ENCODE peak calls at places on chromosomes 1 and 21, in eight cellular contexts. One of them, this sample, is unnamed.

GRCh38 chr1:29798699-29799566 is 562.6 kb downstream of the PTPRU start:
- DNase-seq in neural progenitor cell: no peak
- DNase-seq in dorsolateral prefrontal cortex: no peak
- DNase-seq in breast epithelium: no peak
- DNase-seq in GM12865: no peak
- DNase-seq in tibial nerve: no peak
- DNase-seq in upper lobe of right lung: no peak
- DNase-seq in Calu3: no peak
- DNase-seq in this sample: no peak

GRCh38 chr1:163744488-163744887 is 422.7 kb downstream of the NUF2 start:
- DNase-seq in breast epithelium: no peak
- DNase-seq in neural progenitor cell: no peak
- DNase-seq in tibial nerve: no peak
- DNase-seq in Calu3: no peak
- DNase-seq in dorsolateral prefrontal cortex: no peak
- DNase-seq in GM12865: no peak
- DNase-seq in upper lobe of right lung: no peak
- DNase-seq in this sample: no peak

GRCh38 chr1:42006836-42007235 is 88.1 kb upstream of the HIVEP3 start:
- DNase-seq in neural progenitor cell: no peak
- DNase-seq in dorsolateral prefrontal cortex: no peak
- DNase-seq in tibial nerve: no peak
- DNase-seq in GM12865: no peak
- DNase-seq in breast epithelium: no peak
- DNase-seq in upper lobe of right lung: no peak
- DNase-seq in Calu3: no peak
- DNase-seq in this sample: no peak

GRCh38 chr1:206449566-206449965 is 20.7 kb upstream of the IKBKE start:
- DNase-seq in tibial nerve: no peak
- DNase-seq in breast epithelium: no peak
- DNase-seq in Calu3: no peak
- DNase-seq in dorsolateral prefrontal cortex: no peak
- DNase-seq in upper lobe of right lung: no peak
- DNase-seq in neural progenitor cell: no peak
- DNase-seq in GM12865: no peak
- DNase-seq in this sample: no peak

GRCh38 chr1:15282038-15282437 is 35.0 kb downstream of the FHAD1 start:
- DNase-seq in dorsolateral prefrontal cortex: no peak
- DNase-seq in upper lobe of right lung: no peak
- DNase-seq in breast epithelium: no peak
- DNase-seq in tibial nerve: no peak
- DNase-seq in GM12865: no peak
- DNase-seq in neural progenitor cell: no peak
- DNase-seq in Calu3: no peak
- DNase-seq in this sample: no peak

GRCh38 chr1:54996359-54996868 is 2.3 kb upstream of the BSND start:
- DNase-seq in Calu3: peak; percentile 88
- DNase-seq in tibial nerve: peak; percentile 21
- DNase-seq in GM12865: peak; percentile 85
- DNase-seq in neural progenitor cell: peak; percentile 89
- DNase-seq in upper lobe of right lung: peak; percentile 89
- DNase-seq in breast epithelium: peak; percentile 70
- DNase-seq in dorsolateral prefrontal cortex: peak; percentile 35
- DNase-seq in this sample: peak; percentile 85

GRCh38 chr21:27477321-27477720 is 510.4 kb upstream of the ADAMTS5 start:
- DNase-seq in neural progenitor cell: no peak
- DNase-seq in dorsolateral prefrontal cortex: no peak
- DNase-seq in GM12865: no peak
- DNase-seq in Calu3: no peak
- DNase-seq in upper lobe of right lung: no peak
- DNase-seq in breast epithelium: no peak
- DNase-seq in tibial nerve: no peak
- DNase-seq in this sample: no peak

GRCh38 chr1:70675737-70676156 is 264.7 kb downstream of the CTH start:
- DNase-seq in GM12865: peak; percentile 29
- DNase-seq in neural progenitor cell: peak; percentile 53
- DNase-seq in tibial nerve: no peak
- DNase-seq in upper lobe of right lung: no peak
- DNase-seq in breast epithelium: no peak
- DNase-seq in dorsolateral prefrontal cortex: no peak
- DNase-seq in Calu3: no peak
- DNase-seq in this sample: peak; percentile 37

GRCh38 chr1:22773981-22774471 is 63.4 kb downstream of the EPHB2 start:
- DNase-seq in Calu3: no peak
- DNase-seq in upper lobe of right lung: no peak
- DNase-seq in breast epithelium: no peak
- DNase-seq in GM12865: no peak
- DNase-seq in dorsolateral prefrontal cortex: peak; percentile 43
- DNase-seq in tibial nerve: peak; percentile 59
- DNase-seq in neural progenitor cell: no peak
- DNase-seq in this sample: no peak

DNA sequence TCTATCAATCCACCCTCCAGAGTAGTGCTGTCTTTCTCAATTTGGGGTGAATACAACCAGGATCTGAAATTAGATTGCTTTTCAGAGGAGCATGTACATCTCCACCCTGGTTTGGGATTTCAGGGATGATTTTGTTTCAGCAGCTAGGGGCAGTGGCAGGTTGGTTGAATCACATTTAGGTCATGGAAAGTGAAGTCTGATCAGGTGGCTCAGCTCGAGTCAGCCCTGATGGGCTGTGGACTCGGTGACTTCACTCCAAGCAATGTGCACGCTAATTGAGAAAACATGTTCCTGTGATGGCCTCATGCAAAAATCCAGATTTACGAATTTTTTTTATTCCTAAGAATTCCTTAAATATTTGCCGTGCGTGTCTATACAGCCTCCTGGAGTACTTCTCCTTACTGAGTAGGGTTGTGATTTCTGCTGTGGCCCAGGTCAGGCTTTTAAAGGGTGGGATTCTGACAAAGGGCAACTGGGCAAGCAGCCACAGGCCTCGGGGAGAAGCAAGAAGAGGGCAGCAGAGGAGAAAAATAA is 7.5 kb downstream of the NGF start:
- DNase-seq in GM12865: no peak
- DNase-seq in neural progenitor cell: no peak
- DNase-seq in Calu3: no peak
- DNase-seq in dorsolateral prefrontal cortex: no peak
- DNase-seq in upper lobe of right lung: no peak
- DNase-seq in tibial nerve: no peak
- DNase-seq in breast epithelium: no peak
- DNase-seq in this sample: no peak
- TF ChIP-seq CTCF in GM12865: no peak
- TF ChIP-seq CTCF in neural progenitor cell: no peak
- TF ChIP-seq CTCF in Calu3: no peak
- TF ChIP-seq CTCF in dorsolateral prefrontal cortex: no peak
- TF ChIP-seq CTCF in upper lobe of right lung: no peak
- TF ChIP-seq CTCF in tibial nerve: peak; percentile 24
- TF ChIP-seq CTCF in breast epithelium: no peak
- TF ChIP-seq CTCF in this sample: no peak

DNA sequence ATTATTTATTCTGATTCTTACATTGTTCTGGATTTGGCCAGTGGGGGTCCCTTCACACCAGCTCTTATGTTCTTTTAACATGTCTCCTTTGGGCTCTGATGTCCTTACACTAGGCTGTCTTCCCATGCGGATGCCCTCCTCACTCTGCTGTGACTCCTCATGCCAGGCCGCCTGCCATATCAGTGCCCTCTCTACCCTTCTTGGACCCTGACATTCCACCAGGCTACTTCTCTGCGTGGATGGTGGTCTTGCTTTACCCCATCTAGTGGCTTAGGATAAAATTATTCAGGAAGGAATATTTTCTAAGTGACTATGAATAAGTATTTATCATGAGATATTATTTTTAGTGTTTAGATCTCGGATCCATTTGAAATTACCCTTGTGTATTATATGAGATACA is 21.2 kb downstream of the ATF6 start:
- DNase-seq in upper lobe of right lung: no peak
- DNase-seq in tibial nerve: no peak
- DNase-seq in GM12865: no peak
- DNase-seq in breast epithelium: no peak
- DNase-seq in Calu3: no peak
- DNase-seq in dorsolateral prefrontal cortex: no peak
- DNase-seq in neural progenitor cell: no peak
- DNase-seq in this sample: no peak
- TF ChIP-seq CTCF in upper lobe of right lung: no peak
- TF ChIP-seq CTCF in tibial nerve: no peak
- TF ChIP-seq CTCF in GM12865: no peak
- TF ChIP-seq CTCF in breast epithelium: no peak
- TF ChIP-seq CTCF in Calu3: peak; percentile 26
- TF ChIP-seq CTCF in dorsolateral prefrontal cortex: no peak
- TF ChIP-seq CTCF in neural progenitor cell: peak; percentile 17
- TF ChIP-seq CTCF in this sample: no peak

DNA sequence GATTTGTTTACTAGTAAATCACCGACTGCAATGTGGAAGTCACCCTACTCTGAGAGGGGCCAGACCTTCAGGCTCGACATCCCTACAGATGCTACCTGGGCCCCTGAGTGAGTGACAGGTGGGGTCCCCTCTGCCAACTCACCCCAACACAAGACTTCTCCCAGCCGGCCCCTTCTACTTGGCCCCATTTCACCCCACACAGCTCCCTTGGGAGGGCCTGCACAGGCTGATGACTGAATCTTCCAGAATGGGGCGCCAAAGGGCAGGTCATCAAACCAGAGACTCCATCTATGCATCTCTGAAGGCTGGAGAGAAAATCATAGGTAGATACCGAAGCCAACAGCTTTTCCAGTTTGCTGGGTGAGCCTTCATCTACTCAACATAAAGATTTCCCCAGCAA is 9.4 kb upstream of the S100A8 start:
- DNase-seq in upper lobe of right lung: no peak
- DNase-seq in tibial nerve: no peak
- DNase-seq in GM12865: no peak
- DNase-seq in neural progenitor cell: no peak
- DNase-seq in dorsolateral prefrontal cortex: no peak
- DNase-seq in Calu3: no peak
- DNase-seq in breast epithelium: no peak
- DNase-seq in this sample: no peak
- TF ChIP-seq CTCF in upper lobe of right lung: no peak
- TF ChIP-seq CTCF in tibial nerve: no peak
- TF ChIP-seq CTCF in GM12865: no peak
- TF ChIP-seq CTCF in neural progenitor cell: peak; percentile 17
- TF ChIP-seq CTCF in dorsolateral prefrontal cortex: no peak
- TF ChIP-seq CTCF in Calu3: no peak
- TF ChIP-seq CTCF in breast epithelium: no peak
- TF ChIP-seq CTCF in this sample: no peak

DNA sequence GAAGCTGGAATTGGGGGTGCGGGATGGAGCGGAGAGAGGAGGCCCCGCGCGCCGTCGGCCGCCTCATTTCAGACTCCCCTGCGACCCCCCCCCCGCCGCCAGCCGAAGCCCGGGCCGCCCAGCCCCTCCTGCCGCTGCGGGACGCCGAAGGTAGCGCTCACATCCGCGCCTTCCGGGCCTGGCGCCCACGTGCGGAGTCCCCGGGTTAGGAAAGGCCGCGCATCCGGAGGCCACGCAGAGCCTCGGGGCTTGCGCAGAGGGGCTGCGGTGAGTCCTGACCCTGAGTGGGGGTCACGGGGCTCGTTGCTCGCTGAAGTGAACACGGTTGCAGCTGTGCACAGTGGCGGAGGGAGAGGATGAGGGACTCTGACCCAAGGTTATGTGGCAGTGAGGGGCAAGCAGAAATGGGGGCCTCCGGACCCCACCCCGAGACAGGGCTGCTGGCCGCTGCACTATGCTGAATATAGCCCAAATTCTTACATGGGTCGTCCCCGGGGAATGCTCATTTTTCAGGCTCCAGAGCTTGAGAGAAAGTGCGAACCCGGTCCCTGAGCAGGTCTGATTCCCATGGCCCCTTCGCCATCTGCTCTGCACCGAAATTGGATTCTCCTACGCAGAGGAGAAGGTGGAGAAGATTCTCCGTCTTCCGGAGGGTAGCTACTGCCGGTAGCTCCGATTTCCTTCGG is 691 bp upstream of the ZNF496 start:
- DNase-seq in dorsolateral prefrontal cortex: no peak
- DNase-seq in GM12865: peak; percentile 79
- DNase-seq in neural progenitor cell: peak; percentile 76
- DNase-seq in tibial nerve: no peak
- DNase-seq in breast epithelium: no peak
- DNase-seq in upper lobe of right lung: peak; percentile 84
- DNase-seq in Calu3: peak; percentile 49
- DNase-seq in this sample: peak; percentile 82
- TF ChIP-seq CTCF in dorsolateral prefrontal cortex: no peak
- TF ChIP-seq CTCF in GM12865: no peak
- TF ChIP-seq CTCF in neural progenitor cell: no peak
- TF ChIP-seq CTCF in tibial nerve: no peak
- TF ChIP-seq CTCF in breast epithelium: no peak
- TF ChIP-seq CTCF in upper lobe of right lung: peak; percentile 14
- TF ChIP-seq CTCF in Calu3: no peak
- TF ChIP-seq CTCF in this sample: no peak

DNA sequence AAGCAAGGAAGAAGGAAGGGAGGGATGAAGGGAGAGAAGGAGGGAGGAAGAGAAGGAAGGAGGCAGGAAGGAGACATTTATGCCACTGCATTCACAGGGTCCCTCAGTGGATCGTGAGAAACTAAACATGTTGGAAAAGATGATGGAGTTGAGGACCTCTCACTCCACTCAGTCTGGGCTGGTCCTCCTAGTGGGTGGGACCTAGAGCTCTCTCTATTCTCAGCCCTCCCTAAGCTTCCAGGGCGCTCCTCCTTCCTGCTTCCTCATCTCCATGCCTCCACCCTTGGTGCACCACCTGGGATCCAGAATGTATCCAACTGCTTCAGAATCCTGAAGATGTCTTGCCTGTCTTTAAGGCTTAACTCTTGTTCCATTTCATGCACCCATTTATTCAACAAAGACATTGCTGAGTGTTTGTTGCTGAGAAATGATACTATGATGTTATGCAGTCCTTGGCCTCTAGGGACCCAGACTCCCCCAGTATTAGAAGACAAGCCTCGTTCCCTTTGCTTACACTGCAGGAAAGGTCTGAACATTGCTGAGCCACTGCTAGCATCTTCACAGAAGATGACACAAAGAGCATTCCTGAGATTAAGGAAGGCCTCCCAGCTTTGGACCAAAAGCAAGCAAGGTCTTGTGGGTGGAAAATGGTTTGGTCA is 88.5 kb downstream of the BEND5 start:
- DNase-seq in tibial nerve: no peak
- DNase-seq in dorsolateral prefrontal cortex: no peak
- DNase-seq in GM12865: peak; percentile 11
- DNase-seq in Calu3: peak; percentile 15
- DNase-seq in neural progenitor cell: peak; percentile 28
- DNase-seq in upper lobe of right lung: no peak
- DNase-seq in breast epithelium: no peak
- DNase-seq in this sample: no peak
- TF ChIP-seq CTCF in tibial nerve: no peak
- TF ChIP-seq CTCF in dorsolateral prefrontal cortex: no peak
- TF ChIP-seq CTCF in GM12865: peak; percentile 45
- TF ChIP-seq CTCF in Calu3: peak; percentile 42
- TF ChIP-seq CTCF in neural progenitor cell: peak; percentile 42
- TF ChIP-seq CTCF in upper lobe of right lung: no peak
- TF ChIP-seq CTCF in breast epithelium: peak; percentile 9
- TF ChIP-seq CTCF in this sample: peak; percentile 36

This sample was measured in activated CD8-positive, alpha-beta T cell treated with anti-CD3 and anti-CD28 coated beads for 36 hours.